ENCODE peak calls at places on chromosomes 12 and 14, in nine cellular contexts. One of them, this sample, is unnamed.
A peak's percentile ranks its signal among the peaks of the same experiment; 100 is the strongest.

GRCh38 chr14:36946872-36947271 is 225.5 kb downstream of the SLC25A21 start:
- DNase-seq in suprapubic skin: no peak
- DNase-seq in HepG2: no peak
- DNase-seq in prostate gland: no peak
- DNase-seq in stomach: no peak
- DNase-seq in Panc1: no peak
- DNase-seq in SK-N-SH: no peak
- DNase-seq in HL-60: no peak
- DNase-seq in vagina: no peak
- DNase-seq in this sample: no peak

GRCh38 chr12:120466560-120467315 is 2.8 kb downstream of the SRSF9 start:
- DNase-seq in SK-N-SH: peak; percentile 16
- DNase-seq in vagina: no peak
- DNase-seq in Panc1: no peak
- DNase-seq in HepG2: peak; percentile 27
- DNase-seq in HL-60: peak; percentile 62
- DNase-seq in prostate gland: peak; percentile 11
- DNase-seq in suprapubic skin: no peak
- DNase-seq in stomach: peak; percentile 48
- DNase-seq in this sample: peak; percentile 13

GRCh38 chr12:77577756-77578155 is 252.9 kb upstream of the NAV3 start:
- DNase-seq in HepG2: no peak
- DNase-seq in prostate gland: no peak
- DNase-seq in vagina: no peak
- DNase-seq in SK-N-SH: no peak
- DNase-seq in HL-60: no peak
- DNase-seq in Panc1: no peak
- DNase-seq in stomach: no peak
- DNase-seq in suprapubic skin: no peak
- DNase-seq in this sample: no peak

GRCh38 chr14:30655124-30655523 is 33.0 kb downstream of the SCFD1 start:
- DNase-seq in HepG2: no peak
- DNase-seq in HL-60: no peak
- DNase-seq in Panc1: no peak
- DNase-seq in vagina: no peak
- DNase-seq in stomach: no peak
- DNase-seq in SK-N-SH: no peak
- DNase-seq in prostate gland: no peak
- DNase-seq in suprapubic skin: no peak
- DNase-seq in this sample: no peak

GRCh38 chr12:93699271-93700141 is 22.3 kb downstream of the CRADD start:
- DNase-seq in stomach: no peak
- DNase-seq in HepG2: peak; percentile 71
- DNase-seq in suprapubic skin: no peak
- DNase-seq in vagina: no peak
- DNase-seq in Panc1: no peak
- DNase-seq in SK-N-SH: no peak
- DNase-seq in prostate gland: no peak
- DNase-seq in HL-60: no peak
- DNase-seq in this sample: no peak

GRCh38 chr12:124030008-124030407 is 57.0 kb downstream of the ZNF664 start:
- DNase-seq in Panc1: no peak
- DNase-seq in HepG2: no peak
- DNase-seq in prostate gland: no peak
- DNase-seq in HL-60: no peak
- DNase-seq in suprapubic skin: no peak
- DNase-seq in SK-N-SH: no peak
- DNase-seq in vagina: no peak
- DNase-seq in stomach: no peak
- DNase-seq in this sample: no peak

GRCh38 chr12:116666305-116666673 is 71.6 kb downstream of the SPRING1 start:
- DNase-seq in HepG2: no peak
- DNase-seq in prostate gland: no peak
- DNase-seq in stomach: no peak
- DNase-seq in suprapubic skin: no peak
- DNase-seq in HL-60: no peak
- DNase-seq in Panc1: no peak
- DNase-seq in SK-N-SH: no peak
- DNase-seq in vagina: no peak
- DNase-seq in this sample: no peak

GRCh38 chr14:76984297-76984696 is 44.2 kb downstream of the IRF2BPL start:
- DNase-seq in Panc1: no peak
- DNase-seq in HL-60: no peak
- DNase-seq in prostate gland: no peak
- DNase-seq in vagina: no peak
- DNase-seq in SK-N-SH: no peak
- DNase-seq in stomach: no peak
- DNase-seq in HepG2: no peak
- DNase-seq in suprapubic skin: no peak
- DNase-seq in this sample: no peak

GRCh38 chr12:92899388-92900001 is 29.6 kb downstream of the EEA1 start:
- DNase-seq in SK-N-SH: peak; percentile 8
- DNase-seq in Panc1: peak; percentile 91
- DNase-seq in HL-60: no peak
- DNase-seq in prostate gland: peak; percentile 33
- DNase-seq in HepG2: peak; percentile 85
- DNase-seq in vagina: peak; percentile 97
- DNase-seq in suprapubic skin: peak; percentile 90
- DNase-seq in stomach: peak; percentile 34
- DNase-seq in this sample: peak; percentile 59

GRCh38 chr14:30484976-30485375 is 74.0 kb upstream of the G2E3 start:
- DNase-seq in HepG2: no peak
- DNase-seq in stomach: no peak
- DNase-seq in HL-60: no peak
- DNase-seq in vagina: no peak
- DNase-seq in suprapubic skin: no peak
- DNase-seq in Panc1: no peak
- DNase-seq in SK-N-SH: no peak
- DNase-seq in prostate gland: no peak
- DNase-seq in this sample: no peak

GRCh38 chr12:95445884-95446482 is 28.0 kb upstream of the METAP2 start:
- DNase-seq in HL-60: no peak
- DNase-seq in vagina: no peak
- DNase-seq in suprapubic skin: no peak
- DNase-seq in SK-N-SH: no peak
- DNase-seq in Panc1: no peak
- DNase-seq in HepG2: peak; percentile 23
- DNase-seq in stomach: no peak
- DNase-seq in prostate gland: no peak
- DNase-seq in this sample: no peak

GRCh38 chr14:90675399-90675798 is 140.8 kb downstream of the TTC7B start:
- DNase-seq in stomach: no peak
- DNase-seq in prostate gland: no peak
- DNase-seq in suprapubic skin: no peak
- DNase-seq in vagina: no peak
- DNase-seq in HL-60: no peak
- DNase-seq in Panc1: no peak
- DNase-seq in HepG2: no peak
- DNase-seq in SK-N-SH: peak; percentile 75
- DNase-seq in this sample: no peak

GRCh38 chr12:1839956-1840550 is 19.7 kb downstream of the LRTM2 start:
- DNase-seq in stomach: no peak
- DNase-seq in vagina: no peak
- DNase-seq in HepG2: peak; percentile 61
- DNase-seq in prostate gland: no peak
- DNase-seq in SK-N-SH: no peak
- DNase-seq in HL-60: no peak
- DNase-seq in suprapubic skin: no peak
- DNase-seq in Panc1: no peak
- DNase-seq in this sample: no peak

GRCh38 chr12:116773276-116773731 is 35.2 kb downstream of the RNFT2 start:
- DNase-seq in SK-N-SH: no peak
- DNase-seq in vagina: no peak
- DNase-seq in suprapubic skin: no peak
- DNase-seq in Panc1: no peak
- DNase-seq in prostate gland: peak; percentile 5
- DNase-seq in HepG2: peak; percentile 9
- DNase-seq in HL-60: no peak
- DNase-seq in stomach: no peak
- DNase-seq in this sample: no peak

GRCh38 chr12:79690156-79690605 is 583 bp downstream of the PAWR start:
- DNase-seq in stomach: peak; percentile 41
- DNase-seq in suprapubic skin: no peak
- DNase-seq in vagina: no peak
- DNase-seq in prostate gland: no peak
- DNase-seq in HL-60: no peak
- DNase-seq in HepG2: peak; percentile 14
- DNase-seq in SK-N-SH: peak; percentile 49
- DNase-seq in Panc1: no peak
- DNase-seq in this sample: no peak

GRCh38 chr14:96567289-96567899 is 65.2 kb downstream of the PAPOLA start:
- DNase-seq in HepG2: peak; percentile 21
- DNase-seq in prostate gland: no peak
- DNase-seq in SK-N-SH: no peak
- DNase-seq in stomach: no peak
- DNase-seq in suprapubic skin: no peak
- DNase-seq in vagina: no peak
- DNase-seq in HL-60: no peak
- DNase-seq in Panc1: no peak
- DNase-seq in this sample: no peak

GRCh38 chr14:36988568-36988967 is 183.8 kb downstream of the SLC25A21 start:
- DNase-seq in HepG2: no peak
- DNase-seq in Panc1: no peak
- DNase-seq in SK-N-SH: no peak
- DNase-seq in stomach: no peak
- DNase-seq in suprapubic skin: no peak
- DNase-seq in prostate gland: no peak
- DNase-seq in vagina: no peak
- DNase-seq in HL-60: no peak
- DNase-seq in this sample: no peak

GRCh38 chr12:54657048-54657696 is 9.0 kb upstream of the DCD start:
- DNase-seq in suprapubic skin: no peak
- DNase-seq in HepG2: no peak
- DNase-seq in vagina: no peak
- DNase-seq in stomach: peak; percentile 56
- DNase-seq in prostate gland: no peak
- DNase-seq in SK-N-SH: no peak
- DNase-seq in HL-60: no peak
- DNase-seq in Panc1: no peak
- DNase-seq in this sample: no peak

DNA sequence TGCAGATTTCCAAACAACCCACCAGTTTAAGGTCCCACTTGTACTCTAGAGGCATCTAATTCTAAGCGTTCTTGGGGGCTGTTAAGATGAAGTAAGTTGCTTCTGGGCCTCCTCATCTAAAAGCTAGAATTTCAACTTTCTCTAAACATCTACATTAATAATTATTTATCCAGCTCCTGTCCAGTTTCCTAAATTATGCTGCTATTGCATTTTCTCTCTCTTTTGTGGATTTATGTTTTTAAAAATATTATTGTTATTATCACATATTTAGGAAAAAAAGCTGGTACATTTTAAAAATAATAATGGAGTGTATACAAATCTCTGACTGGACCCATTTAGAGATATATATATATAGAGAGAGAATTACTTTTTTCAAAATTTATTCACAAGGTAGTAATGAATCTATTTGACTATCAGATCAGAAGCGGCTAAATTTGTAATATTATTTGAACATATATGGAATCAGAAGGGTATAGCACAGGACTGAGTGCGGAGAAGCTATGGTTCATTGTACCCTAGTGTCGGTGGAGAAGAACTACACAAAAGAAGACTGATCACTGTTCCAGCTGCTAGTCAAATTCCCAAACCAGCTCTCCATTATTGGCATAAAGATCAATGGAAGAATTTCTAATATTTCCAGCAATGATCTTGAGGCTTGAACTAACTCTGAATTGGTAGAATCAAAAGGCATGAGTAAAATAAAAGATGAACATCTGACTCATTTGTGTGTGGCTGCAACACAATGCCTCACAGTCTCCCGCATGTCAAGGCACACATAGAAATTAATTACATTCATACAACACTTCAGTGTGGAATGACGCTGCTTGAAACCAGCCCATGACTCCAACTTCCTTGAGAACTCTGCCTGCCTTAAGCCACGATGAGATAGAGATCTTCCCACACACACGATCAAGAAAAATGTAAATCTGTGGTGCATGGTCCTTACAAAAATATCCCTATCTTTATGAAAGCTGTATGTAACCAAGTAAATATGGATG is 433.4 kb upstream of the OR4E1 start:
- DNase-seq in HepG2: no peak
- DNase-seq in suprapubic skin: no peak
- DNase-seq in vagina: no peak
- DNase-seq in SK-N-SH: no peak
- DNase-seq in prostate gland: no peak
- DNase-seq in Panc1: no peak
- DNase-seq in stomach: no peak
- DNase-seq in HL-60: no peak
- DNase-seq in this sample: no peak
- H3K27me3 ChIP-seq in HepG2: no peaks in the 10 kb centered on the region
- H3K27me3 ChIP-seq in suprapubic skin: no peaks in the 10 kb centered on the region
- H3K27me3 ChIP-seq in vagina: no peaks in the 10 kb centered on the region
- H3K27me3 ChIP-seq in SK-N-SH: no peaks in the 10 kb centered on the region
- H3K27me3 ChIP-seq in prostate gland: no peaks in the 10 kb centered on the region
- H3K27me3 ChIP-seq in Panc1: no peaks in the 10 kb centered on the region
- H3K27me3 ChIP-seq in stomach: no peaks in the 10 kb centered on the region
- H3K27me3 ChIP-seq in HL-60: peaks cover 2% of the 10 kb centered on the region
- H3K27me3 ChIP-seq in this sample: no peaks in the 10 kb centered on the region

GRCh38 chr12:110998165-110998564 is 77.8 kb upstream of the MYL2 start:
- DNase-seq in vagina: no peak
- DNase-seq in suprapubic skin: no peak
- DNase-seq in Panc1: no peak
- DNase-seq in stomach: no peak
- DNase-seq in HL-60: no peak
- DNase-seq in prostate gland: no peak
- DNase-seq in SK-N-SH: no peak
- DNase-seq in HepG2: no peak
- DNase-seq in this sample: no peak
- H3K4me3 ChIP-seq in vagina: no peak overlapping the region
- H3K4me3 ChIP-seq in suprapubic skin: no peak overlapping the region
- H3K4me3 ChIP-seq in Panc1: no peak overlapping the region
- H3K4me3 ChIP-seq in stomach: no peak overlapping the region
- H3K4me3 ChIP-seq in HL-60: no peak overlapping the region
- H3K4me3 ChIP-seq in prostate gland: no peak overlapping the region
- H3K4me3 ChIP-seq in SK-N-SH: no peak overlapping the region
- H3K4me3 ChIP-seq in HepG2: no peak overlapping the region
- H3K4me3 ChIP-seq in this sample: no peak overlapping the region

DNA sequence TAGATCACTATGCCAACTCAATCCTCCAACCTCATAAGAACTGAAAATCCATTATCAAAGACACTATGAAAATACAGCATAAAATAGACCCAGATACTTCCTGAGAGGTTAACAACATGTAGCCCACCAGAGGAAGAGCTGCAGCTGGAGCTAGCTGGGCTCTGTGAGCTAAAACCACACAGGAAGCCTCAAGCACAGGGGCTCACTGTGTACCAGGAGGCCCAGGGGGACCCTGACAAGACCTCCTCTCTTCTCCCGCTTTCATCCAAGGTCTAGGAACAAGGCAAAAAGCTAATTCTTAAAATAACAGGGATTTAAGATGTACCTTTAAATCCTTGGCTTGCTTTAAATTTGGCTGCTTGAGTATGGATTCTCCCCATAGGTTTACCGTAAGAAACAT is 53.6 kb downstream of the EIF2S3B start:
- DNase-seq in stomach: no peak
- DNase-seq in suprapubic skin: no peak
- DNase-seq in HepG2: no peak
- DNase-seq in SK-N-SH: no peak
- DNase-seq in HL-60: no peak
- DNase-seq in prostate gland: no peak
- DNase-seq in vagina: no peak
- DNase-seq in Panc1: no peak
- DNase-seq in this sample: no peak
- TF ChIP-seq POLR2AphosphoS5 in stomach: no peak
- TF ChIP-seq POLR2AphosphoS5 in suprapubic skin: no peak
- TF ChIP-seq POLR2AphosphoS5 in HepG2: no peak
- TF ChIP-seq POLR2AphosphoS5 in SK-N-SH: no peak
- TF ChIP-seq POLR2AphosphoS5 in HL-60: no peak
- TF ChIP-seq POLR2AphosphoS5 in prostate gland: no peak
- TF ChIP-seq POLR2AphosphoS5 in vagina: no peak
- TF ChIP-seq POLR2AphosphoS5 in Panc1: no peak
- TF ChIP-seq POLR2AphosphoS5 in this sample: no peak

GRCh38 chr14:105486974-105487448 is 325 bp downstream of the CRIP1 start:
- DNase-seq in SK-N-SH: no peak
- DNase-seq in suprapubic skin: no peak
- DNase-seq in HepG2: no peak
- DNase-seq in vagina: no peak
- DNase-seq in prostate gland: no peak
- DNase-seq in stomach: no peak
- DNase-seq in Panc1: no peak
- DNase-seq in HL-60: no peak
- DNase-seq in this sample: peak; percentile 79
- H3K27me3 ChIP-seq in SK-N-SH: no peaks in the 10 kb centered on the region
- H3K27me3 ChIP-seq in suprapubic skin: no peaks in the 10 kb centered on the region
- H3K27me3 ChIP-seq in HepG2: peaks cover 2% of the 10 kb centered on the region
- H3K27me3 ChIP-seq in vagina: no peaks in the 10 kb centered on the region
- H3K27me3 ChIP-seq in prostate gland: peaks cover 4% of the 10 kb centered on the region
- H3K27me3 ChIP-seq in stomach: no peaks in the 10 kb centered on the region
- H3K27me3 ChIP-seq in Panc1: no peaks in the 10 kb centered on the region
- H3K27me3 ChIP-seq in HL-60: peaks cover 16% of the 10 kb centered on the region
- H3K27me3 ChIP-seq in this sample: peaks cover 16% of the 10 kb centered on the region